ENCODE peak calls at places on chromosome 12, in seven cellular contexts. V, S, Z, Q, L, D and Y are unnamed samples.

GRCh38 chr12:5745251-5745888 is 199.7 kb downstream of the ANO2 start:
- DNase-seq in Z (peak; percentile 64), L (peak; percentile 36), D (peak; percentile 58), S (peak; percentile 58), Q (peak; percentile 64), V (no peak), Y (peak; percentile 46)

GRCh38 chr12:98745578-98746391 is 100.7 kb downstream of the APAF1 start:
- DNase-seq in Z (no peak), D (no peak), L (no peak), S (peak; percentile 11), Q (peak; percentile 53), V (no peak), Y (peak; percentile 10)

GRCh38 chr12:130686511-130686981 is 29.6 kb downstream of the RIMBP2 start:
- DNase-seq in S (no peak), Z (no peak), Q (no peak), V (no peak), D (no peak), L (no peak), Y (no peak)

GRCh38 chr12:89994901-89995300 is 286.3 kb upstream of the ATP2B1 start:
- DNase-seq in L (no peak), Z (no peak), S (no peak), D (no peak), Q (no peak), V (no peak), Y (no peak)

GRCh38 chr12:49233842-49234526 is 30.9 kb upstream of the TUBA1C start:
- DNase-seq in V (no peak), L (no peak), Q (no peak), Z (no peak), S (no peak), D (no peak), Y (no peak)

GRCh38 chr12:49322367-49322707 is 718 bp upstream of the TROAP start:
- DNase-seq in Z (no peak), D (no peak), Q (no peak), V (no peak), L (no peak), S (no peak), Y (no peak)

GRCh38 chr12:39905152-39905551 is 200.7 kb downstream of the SLC2A13 start:
- DNase-seq in Z (no peak), S (peak; percentile 22), L (no peak), D (no peak), Q (peak; percentile 87), V (no peak), Y (no peak)

GRCh38 chr12:103841690-103842584 is 903 bp upstream of the NT5DC3 start:
- DNase-seq in Z (no peak), S (peak; percentile 76), L (peak; percentile 40), Q (peak; percentile 90), D (peak; percentile 100), V (peak; percentile 99), Y (peak; percentile 85)

GRCh38 chr12:124524231-124524925 is 43.0 kb downstream of the NCOR2 start:
- DNase-seq in D (peak; percentile 57), Q (peak; percentile 89), S (peak; percentile 87), L (no peak), V (peak; percentile 53), Z (no peak), Y (peak; percentile 94)

GRCh38 chr12:5232291-5232690 is 188.6 kb downstream of the KCNA5 start:
- DNase-seq in Z (no peak), D (no peak), Q (peak; percentile 34), L (no peak), S (peak; percentile 64), V (no peak), Y (no peak)

GRCh38 chr12:107404981-107405380 is 280.6 kb upstream of the PWP1 start:
- DNase-seq in Z (peak; percentile 58), L (peak; percentile 66), D (peak; percentile 74), V (peak; percentile 56), Q (peak; percentile 65), S (peak; percentile 36), Y (peak; percentile 6)

GRCh38 chr12:78118486-78118885 is 287.8 kb downstream of the NAV3 start:
- DNase-seq in Z (no peak), Q (peak; percentile 50), L (no peak), S (peak; percentile 27), V (no peak), D (no peak), Y (no peak)

GRCh38 chr12:93016752-93017350 is 87.8 kb upstream of the EEA1 start:
- DNase-seq in Q (no peak), V (no peak), Z (no peak), D (no peak), L (peak; percentile 88), S (no peak), Y (no peak)

GRCh38 chr12:12616512-12617275 is 5.0 kb downstream of the CREBL2 start:
- DNase-seq in V (no peak), D (peak; percentile 1), Q (no peak), S (peak; percentile 44), Z (no peak), L (no peak), Y (peak; percentile 43)

GRCh38 chr12:56713345-56713744 is 11.8 kb downstream of the NACA start:
- DNase-seq in L (no peak), Q (no peak), V (no peak), Z (no peak), S (no peak), D (no peak), Y (no peak)

GRCh38 chr12:70928066-70928465 is 7.5 kb upstream of the PTPRR start:
- DNase-seq in V (no peak), S (no peak), Z (no peak), L (no peak), Q (no peak), D (no peak), Y (no peak)

GRCh38 chr12:56897844-56898341 is 36.3 kb downstream of the SDR9C7 start:
- DNase-seq in Z (no peak), L (no peak), S (peak; percentile 4), D (peak; percentile 39), V (no peak), Q (peak; percentile 56), Y (no peak)

GRCh38 chr12:31740618-31741017 is 11.8 kb upstream of the AMN1 start:
- DNase-seq in S (no peak), V (no peak), L (no peak), Z (no peak), D (no peak), Q (no peak), Y (no peak)

GRCh38 chr12:69987453-69988102 is 162.6 kb downstream of the MYRFL start:
- DNase-seq in L (peak; percentile 24), D (peak; percentile 98), V (peak; percentile 95), Q (peak; percentile 92), Z (no peak), S (peak; percentile 94), Y (peak; percentile 90)

GRCh38 chr12:130428116-130428515 is 90.4 kb downstream of the PIWIL1 start:
- DNase-seq in V (no peak), D (no peak), S (no peak), Z (no peak), Q (no peak), L (no peak), Y (no peak)

GRCh38 chr12:63394349-63394748 is 243.3 kb upstream of the AVPR1A start:
- DNase-seq in V (no peak), Q (no peak), S (no peak), D (no peak), L (no peak), Z (no peak), Y (no peak)

GRCh38 chr12:26523708-26524150 is 309.3 kb downstream of the ITPR2 start:
- DNase-seq in S (peak; percentile 93), Z (no peak), L (no peak), D (no peak), V (no peak), Q (peak; percentile 93), Y (peak; percentile 79)

GRCh38 chr12:115451151-115451784 is 767.3 kb upstream of the TBX3 start:
- DNase-seq in V (no peak), L (no peak), Q (no peak), S (no peak), Z (no peak), D (no peak), Y (no peak)
- H2AFZ ChIP-seq in V (no peak overlapping the region), L (no peak overlapping the region), Q (peak overlapping the region; percentile 51), S (peak overlapping the region; percentile 86), Z (no peak overlapping the region), D (peak overlapping the region; percentile 69), Y (no peak overlapping the region)

GRCh38 chr12:123075591-123076171 is 75.2 kb downstream of the PITPNM2 start:
- DNase-seq in Q (no peak), D (peak; percentile 71), L (peak; percentile 78), Z (peak; percentile 63), V (peak; percentile 72), S (no peak), Y (peak; percentile 57)

GRCh38 chr12:123073962-123074801 is 76.7 kb downstream of the PITPNM2 start:
- DNase-seq in Z (no peak), L (no peak), S (no peak), D (no peak), Q (no peak), V (no peak), Y (no peak)

GRCh38 chr12:123077298-123078113 is 73.4 kb downstream of the PITPNM2 start:
- DNase-seq in S (no peak), L (no peak), D (no peak), V (no peak), Q (no peak), Z (no peak), Y (no peak)

GRCh38 chr12:123076604-123077297 is 74.1 kb downstream of the PITPNM2 start:
- DNase-seq in V (no peak), D (peak; percentile 30), L (no peak), Q (peak; percentile 30), S (no peak), Z (no peak), Y (no peak)

DNA sequence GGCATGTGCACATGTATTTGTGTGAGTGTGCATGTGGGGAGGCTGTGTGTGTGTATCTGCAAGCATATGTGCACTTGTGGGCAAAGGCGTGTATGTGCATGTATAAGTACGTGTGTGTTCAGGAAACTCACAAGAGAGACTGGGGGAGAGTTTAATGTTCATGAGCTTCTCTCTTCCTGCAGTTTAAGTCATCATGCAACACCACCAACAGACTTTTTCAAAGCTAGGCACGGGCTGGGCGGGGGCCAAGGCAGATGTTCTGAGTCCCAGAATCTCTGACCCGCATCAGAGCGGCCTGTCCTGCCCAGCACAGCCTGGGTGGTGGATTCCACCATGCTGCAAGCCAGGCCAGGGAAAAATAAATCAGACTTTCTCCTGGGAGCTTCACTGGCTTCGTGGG is 75.8 kb downstream of the PITPNM2 start:
- DNase-seq in V (no peak), L (no peak), Q (no peak), Z (no peak), S (no peak), D (no peak), Y (no peak)
- H2AFZ ChIP-seq in V (no peak overlapping the region), L (no peak overlapping the region), Q (no peak overlapping the region), Z (no peak overlapping the region), S (no peak overlapping the region), D (no peak overlapping the region), Y (no peak overlapping the region)

GRCh38 chr12:128420163-128420562 is 153.2 kb downstream of the TMEM132C start:
- DNase-seq in L (no peak), S (no peak), Z (no peak), D (no peak), V (no peak), Q (no peak), Y (no peak)
- H2AFZ ChIP-seq in L (no peak overlapping the region), S (no peak overlapping the region), Z (no peak overlapping the region), D (no peak overlapping the region), V (no peak overlapping the region), Q (no peak overlapping the region), Y (no peak overlapping the region)

DNA sequence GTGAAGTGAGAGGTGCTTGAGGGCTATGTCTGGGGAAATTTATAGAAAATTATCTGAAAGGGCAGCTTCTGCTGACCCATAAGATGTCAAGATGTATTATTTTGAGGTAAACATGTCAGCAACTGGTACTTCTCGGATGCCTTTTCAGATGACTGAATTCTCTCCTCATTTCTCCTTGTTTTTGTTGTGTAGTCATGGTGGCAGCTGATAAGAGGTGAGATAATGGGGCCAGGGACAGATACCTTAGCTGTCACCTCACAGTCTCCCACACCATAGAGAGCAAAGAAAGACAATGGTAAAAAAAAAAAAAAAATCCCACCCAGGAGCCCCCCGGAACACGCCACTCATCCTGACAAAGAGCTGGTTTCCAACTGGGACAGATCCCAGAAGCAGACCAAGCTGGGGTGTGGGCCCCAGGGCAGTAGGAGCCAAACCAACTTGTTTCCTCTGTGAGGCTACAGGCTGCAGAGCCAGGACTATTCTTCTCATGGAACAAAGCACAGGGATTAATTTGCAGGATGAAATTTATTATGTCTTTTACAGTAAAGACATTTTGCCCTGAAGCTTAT is 52.3 kb downstream of the NDUFA12 start:
- DNase-seq in D (no peak), Z (no peak), L (no peak), S (no peak), Q (peak; percentile 17), V (no peak), Y (no peak)
- H2AFZ ChIP-seq in D (no peak overlapping the region), Z (no peak overlapping the region), L (no peak overlapping the region), S (no peak overlapping the region), Q (no peak overlapping the region), V (no peak overlapping the region), Y (no peak overlapping the region)